ENCODE peak calls at places on chromosomes 6 and 20, in five cellular contexts. Z is AG04450, V is fibroblast of lung, K is body of pancreas, H is GM23338. B is an unnamed sample.

GRCh38 chr20:24866008-24866407 is 83.1 kb upstream of the CST7 start:
- DNase-seq in H (no peak), V (no peak), Z (no peak), K (no peak), B (no peak)

GRCh38 chr20:37190354-37190753 is 11.0 kb upstream of the MROH8 start:
- DNase-seq in K (no peak), V (no peak), Z (no peak), H (no peak), B (no peak)

GRCh38 chr6:56594699-56595098 is 48.0 kb downstream of the DST start:
- DNase-seq in V (no peak), K (no peak), Z (no peak), H (no peak), B (no peak)

GRCh38 chr20:47544852-47545251 is 43.2 kb downstream of the NCOA3 start:
- DNase-seq in Z (no peak), K (no peak), V (no peak), H (no peak), B (no peak)

GRCh38 chr6:72857791-72858190 is 235.9 kb downstream of the KCNQ5 start:
- DNase-seq in Z (no peak), K (no peak), H (no peak), V (peak; percentile 42), B (no peak)

GRCh38 chr20:23138682-23139081 is 52.6 kb upstream of the CD93 start:
- DNase-seq in Z (no peak), K (no peak), V (no peak), H (no peak), B (no peak)

GRCh38 chr6:47290124-47290834 is 19.4 kb downstream of the TNFRSF21 start:
- DNase-seq in V (no peak), K (no peak), Z (no peak), H (no peak), B (no peak)

GRCh38 chr6:122735618-122736017 is 43.9 kb upstream of the FABP7 start:
- DNase-seq in Z (no peak), H (no peak), K (no peak), V (no peak), B (no peak)

DNA sequence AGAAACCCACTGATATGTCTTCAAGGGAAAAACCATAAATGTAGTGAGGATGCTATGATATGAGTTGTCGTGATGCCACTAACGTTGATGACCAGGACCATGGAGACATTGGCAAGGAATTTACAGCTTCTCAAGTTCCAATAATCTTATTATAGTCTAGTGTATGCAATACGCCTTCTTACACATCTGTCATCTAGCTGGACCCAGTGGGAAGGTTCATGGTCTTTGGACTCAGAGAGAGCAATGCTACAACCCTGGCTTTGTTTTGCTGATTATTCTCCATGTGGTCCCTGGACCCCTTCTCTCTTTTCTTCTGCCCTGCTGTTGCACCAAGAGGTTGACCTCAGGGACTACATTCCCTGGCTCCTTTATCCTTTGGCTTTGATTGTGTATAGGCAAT is 75.9 kb upstream of the BMP2 start:
- DNase-seq in H (no peak), K (no peak), V (no peak), Z (no peak), B (no peak)
- TF ChIP-seq CTCF in H (no peak), K (no peak), V (no peak), Z (no peak), B (no peak)

GRCh38 chr6:113184291-113184690 is 672.9 kb upstream of the MARCKS start:
- DNase-seq in H (no peak), K (no peak), V (peak; percentile 43), Z (peak; percentile 63), B (no peak)
- TF ChIP-seq CTCF in H (no peak), K (no peak), V (no peak), Z (peak; percentile 17), B (no peak)

GRCh38 chr6:135451617-135452190 is 45.8 kb downstream of the AHI1 start:
- DNase-seq in K (no peak), H (peak; percentile 71), Z (no peak), V (peak; percentile 66), B (no peak)
- TF ChIP-seq CTCF in K (peak; percentile 65), H (peak; percentile 79), Z (peak; percentile 63), V (peak; percentile 49), B (peak; percentile 81)

DNA sequence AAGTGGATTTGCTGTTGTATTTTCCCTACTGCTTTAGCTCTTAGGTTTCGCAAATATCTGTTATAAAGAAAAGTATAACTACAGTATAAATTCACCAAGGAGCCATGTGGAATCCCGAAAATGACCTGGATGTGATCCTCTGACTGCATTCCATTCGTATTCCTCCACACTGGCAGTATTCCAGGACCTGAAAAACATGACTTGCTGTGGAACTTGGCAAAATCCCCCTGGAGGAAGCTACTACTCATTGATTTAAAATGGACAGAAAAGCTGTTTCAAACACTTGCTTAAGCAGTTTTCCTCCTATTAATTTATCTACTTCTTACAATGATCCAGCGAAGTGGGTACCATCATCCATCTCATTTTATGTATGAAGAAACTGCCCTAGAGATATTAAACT is 13.3 kb upstream of the ENPP5 start:
- DNase-seq in H (peak; percentile 24), V (peak; percentile 69), K (no peak), Z (peak; percentile 27), B (no peak)
- TF ChIP-seq CTCF in H (no peak), V (peak; percentile 18), K (no peak), Z (no peak), B (no peak)

B was measured in mesothelial cell of epicardium.